ENCODE peak calls at places on chromosome 12, in six cellular contexts. C, V, H, N, A and Z are unnamed samples.

GRCh38 chr12:47458273-47458672 is 247.6 kb downstream of the RPAP3 start:
- DNase-seq in C (no peak), V (no peak), H (no peak), N (peak; percentile 13), A (no peak), Z (no peak)

GRCh38 chr12:118189761-118190181 is 53.8 kb downstream of the PEBP1 start:
- DNase-seq in C (peak; percentile 32), V (no peak), H (no peak), N (peak; percentile 22), A (peak; percentile 54), Z (no peak)

GRCh38 chr12:3364226-3364625 is 126.8 kb upstream of the PRMT8 start:
- DNase-seq in C (no peak), V (no peak), H (no peak), N (no peak), A (no peak), Z (no peak)

GRCh38 chr12:58530421-58531067 is 389.8 kb downstream of the LRIG3 start:
- DNase-seq in C (no peak), V (no peak), H (no peak), N (no peak), A (no peak), Z (no peak)

GRCh38 chr12:18139989-18140596 is 50.1 kb upstream of the RERGL start:
- DNase-seq in C (no peak), V (no peak), H (no peak), N (no peak), A (no peak), Z (no peak)

GRCh38 chr12:119005832-119006360 is 24.6 kb downstream of the SRRM4 start:
- DNase-seq in C (no peak), V (no peak), H (no peak), N (no peak), A (no peak), Z (no peak)

GRCh38 chr12:128796439-128797118 is 27.2 kb downstream of the SLC15A4 start:
- DNase-seq in C (no peak), V (no peak), H (no peak), N (no peak), A (no peak), Z (no peak)

GRCh38 chr12:132596016-132596415 is 14.4 kb downstream of the LRCOL1 start:
- DNase-seq in C (no peak), V (no peak), H (no peak), N (no peak), A (no peak), Z (no peak)

GRCh38 chr12:41956353-41956752 is 188.3 kb downstream of the GXYLT1 start:
- DNase-seq in C (no peak), V (no peak), H (no peak), N (no peak), A (no peak), Z (no peak)

GRCh38 chr12:25615119-25615518 is 62.0 kb upstream of the LMNTD1 start:
- DNase-seq in C (no peak), V (no peak), H (no peak), N (no peak), A (no peak), Z (no peak)

GRCh38 chr12:93892431-93893210 is 215.4 kb downstream of the CRADD start:
- DNase-seq in C (no peak), V (no peak), H (no peak), N (no peak), A (peak; percentile 44), Z (no peak)

GRCh38 chr12:132067182-132067581 is 76.9 kb downstream of the DDX51 start:
- DNase-seq in C (no peak), V (no peak), H (peak; percentile 47), N (no peak), A (no peak), Z (no peak)

DNA sequence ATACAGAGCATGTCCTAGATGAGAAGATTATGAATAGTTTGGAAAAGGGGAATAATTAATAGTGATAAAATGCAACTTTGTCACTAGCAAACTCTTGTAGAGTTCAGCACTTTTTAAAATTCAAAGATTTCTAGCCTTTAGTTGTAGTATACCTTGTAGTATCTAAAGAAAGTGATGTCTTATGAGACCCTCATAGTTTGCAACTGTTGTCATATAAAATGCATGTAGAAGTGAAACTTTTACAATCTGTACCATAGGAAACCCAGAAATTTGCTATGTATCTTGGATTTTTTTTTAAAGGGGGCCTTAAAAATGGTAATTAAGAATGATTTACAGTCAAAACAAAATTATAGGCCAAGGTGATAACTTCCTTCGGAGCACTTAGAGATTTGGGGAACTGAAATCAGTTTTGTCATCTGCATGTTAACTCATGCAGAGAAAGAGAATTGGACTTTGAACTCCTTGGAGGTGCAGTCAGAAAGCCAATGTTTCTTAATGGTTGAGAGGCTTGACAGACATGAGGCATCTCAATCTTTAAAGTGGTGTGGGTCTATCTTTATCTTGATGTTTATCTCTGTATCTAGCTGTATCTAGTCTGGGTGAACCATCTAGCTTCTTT is 1.3 kb downstream of the LRRK2 start:
- DNase-seq in C (no peak), V (no peak), H (no peak), N (no peak), A (no peak), Z (no peak)
- H3K4me1 ChIP-seq in C (no peaks in the 10 kb centered on the region), V (peaks cover 6% of the 10 kb centered on the region), H (peaks cover 22% of the 10 kb centered on the region), N (peaks cover 6% of the 10 kb centered on the region), A (no peaks in the 10 kb centered on the region), Z (no peaks in the 10 kb centered on the region)

GRCh38 chr12:69600804-69601203 is 9.9 kb downstream of the LRRC10 start:
- DNase-seq in C (no peak), V (no peak), H (no peak), N (no peak), A (no peak), Z (no peak)
- H3K4me1 ChIP-seq in C (no peaks in the 10 kb centered on the region), V (no peaks in the 10 kb centered on the region), H (no peaks in the 10 kb centered on the region), N (no peaks in the 10 kb centered on the region), A (no peaks in the 10 kb centered on the region), Z (no peaks in the 10 kb centered on the region)

GRCh38 chr12:95117178-95117599 is 43.8 kb upstream of the NR2C1 start:
- DNase-seq in C (peak; percentile 61), V (peak; percentile 51), H (no peak), N (peak; percentile 33), A (peak; percentile 87), Z (peak; percentile 44)
- H3K4me1 ChIP-seq in C (peaks cover 5% of the 10 kb centered on the region), V (no peaks in the 10 kb centered on the region), H (no peaks in the 10 kb centered on the region), N (no peaks in the 10 kb centered on the region), A (peaks cover 17% of the 10 kb centered on the region), Z (no peaks in the 10 kb centered on the region)

GRCh38 chr12:108647936-108648287 is 14.2 kb upstream of the SELPLG start:
- DNase-seq in C (no peak), V (no peak), H (peak; percentile 56), N (no peak), A (no peak), Z (no peak)
- H3K4me1 ChIP-seq in C (peaks cover 10% of the 10 kb centered on the region), V (peaks cover 25% of the 10 kb centered on the region), H (peaks cover under 1% of the 10 kb centered on the region), N (no peaks in the 10 kb centered on the region), A (peaks cover 13% of the 10 kb centered on the region), Z (peaks cover 6% of the 10 kb centered on the region)

GRCh38 chr12:53224268-53224896 is 7.6 kb downstream of the RARG start:
- DNase-seq in C (no peak), V (no peak), H (peak; percentile 61), N (peak; percentile 28), A (no peak), Z (no peak)
- H3K4me1 ChIP-seq in C (peaks cover 8% of the 10 kb centered on the region), V (peaks cover 45% of the 10 kb centered on the region), H (peaks cover 14% of the 10 kb centered on the region), N (no peaks in the 10 kb centered on the region), A (peaks cover 12% of the 10 kb centered on the region), Z (peaks cover 39% of the 10 kb centered on the region)

GRCh38 chr12:113154351-113154973 is 4.9 kb downstream of the CFAP73 start:
- DNase-seq in C (no peak), V (no peak), H (no peak), N (no peak), A (no peak), Z (no peak)
- H3K4me1 ChIP-seq in C (no peaks in the 10 kb centered on the region), V (peaks cover 9% of the 10 kb centered on the region), H (peaks cover 19% of the 10 kb centered on the region), N (no peaks in the 10 kb centered on the region), A (no peaks in the 10 kb centered on the region), Z (peaks cover 24% of the 10 kb centered on the region)

DNA sequence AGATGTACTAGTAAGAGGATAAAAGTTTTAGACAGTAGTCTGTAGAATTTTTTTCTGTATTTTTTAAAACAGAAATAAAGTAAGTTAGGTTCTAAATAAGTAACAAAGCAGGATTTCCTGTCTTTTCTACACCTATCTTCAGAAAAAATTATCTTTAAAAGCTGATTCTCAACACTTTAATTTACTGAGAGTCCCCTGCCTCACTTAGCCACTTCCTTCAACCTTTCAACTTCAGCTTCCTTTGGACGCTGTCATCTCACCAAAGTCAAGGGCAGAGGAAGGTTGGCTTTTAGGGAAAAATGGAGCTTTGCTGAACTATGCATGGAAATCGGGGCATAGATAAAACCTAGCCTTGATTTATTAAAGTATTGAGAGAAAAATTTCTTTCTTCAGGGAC is 44.9 kb upstream of the CERS5 start:
- DNase-seq in C (no peak), V (no peak), H (no peak), N (no peak), A (no peak), Z (no peak)
- H3K4me1 ChIP-seq in C (peaks cover 2% of the 10 kb centered on the region), V (no peaks in the 10 kb centered on the region), H (peaks cover 30% of the 10 kb centered on the region), N (no peaks in the 10 kb centered on the region), A (no peaks in the 10 kb centered on the region), Z (peaks cover 39% of the 10 kb centered on the region)

GRCh38 chr12:112126916-112127315 is 1.6 kb downstream of the TRAFD1 start:
- DNase-seq in C (no peak), V (no peak), H (no peak), N (no peak), A (no peak), Z (no peak)

GRCh38 chr12:112125250-112125999 is at the start of gene TRAFD1:
- DNase-seq in C (peak; percentile 98), V (peak; percentile 97), H (peak; percentile 96), N (peak; percentile 98), A (peak; percentile 98), Z (peak; percentile 97)

GRCh38 chr12:112122823-112123690 is 2.3 kb upstream of the TRAFD1 start:
- DNase-seq in C (no peak), V (no peak), H (no peak), N (no peak), A (no peak), Z (no peak)

GRCh38 chr12:112124918-112125249 is 476 bp upstream of the TRAFD1 start:
- DNase-seq in C (no peak), V (no peak), H (no peak), N (no peak), A (no peak), Z (no peak)

DNA sequence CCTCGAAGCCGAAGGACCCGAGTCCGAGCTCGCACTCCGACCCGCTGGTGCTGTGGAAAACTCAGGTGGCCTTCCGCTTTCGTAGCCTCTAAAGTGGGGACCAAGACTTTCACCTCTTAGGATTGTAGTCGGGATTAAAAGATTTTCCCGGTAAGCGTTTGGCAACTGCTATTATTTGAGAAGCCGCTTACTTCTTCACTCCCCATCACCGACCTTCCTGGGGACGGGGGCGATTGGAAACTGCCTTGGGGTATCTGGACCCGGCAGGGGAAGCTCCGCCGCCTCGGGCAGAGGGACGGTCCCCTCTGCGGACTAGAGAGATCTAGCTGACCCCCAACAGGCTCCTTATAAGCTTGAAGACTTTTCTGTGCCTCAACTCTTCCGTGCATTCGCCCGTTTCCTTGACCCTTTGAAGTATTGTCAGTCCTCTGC is 656 bp downstream of the TRAFD1 start:
- DNase-seq in C (no peak), V (no peak), H (no peak), N (no peak), A (no peak), Z (no peak)
- H3K4me1 ChIP-seq in C (peaks cover 6% of the 10 kb centered on the region), V (peaks cover 33% of the 10 kb centered on the region), H (peaks cover 27% of the 10 kb centered on the region), N (peaks cover 16% of the 10 kb centered on the region), A (peaks cover 11% of the 10 kb centered on the region), Z (peaks cover 57% of the 10 kb centered on the region)

GRCh38 chr12:53746592-53747491 is 4.9 kb downstream of the CISTR start:
- DNase-seq in C (peak; percentile 93), V (peak; percentile 82), H (peak; percentile 97), N (peak; percentile 94), A (peak; percentile 95), Z (peak; percentile 85)
- H3K4me1 ChIP-seq in C (no peaks in the 10 kb centered on the region), V (peaks cover 14% of the 10 kb centered on the region), H (peaks cover 15% of the 10 kb centered on the region), N (no peaks in the 10 kb centered on the region), A (peaks cover 12% of the 10 kb centered on the region), Z (peaks cover 40% of the 10 kb centered on the region)